ENCODE peak calls at places on chromosomes 11 and 22, in nine cellular contexts. E, J, O, W, C, U, X, Z and A are unnamed samples.

GRCh38 chr22:49365910-49366309 is 461.8 kb downstream of the BRD1 start:
- DNase-seq in E (no peak), J (no peak), O (no peak), W (no peak), C (no peak), U (no peak), X (peak), Z (no peak), A (no peak)

GRCh38 chr11:118152020-118152551 is 537 bp downstream of the SCN4B start:
- DNase-seq in E (no peak), J (no peak), O (no peak), W (peak), C (no peak), U (no peak), X (peak), Z (no peak), A (no peak)

GRCh38 chr11:123305601-123306000 is 110.6 kb upstream of the CLMP start:
- DNase-seq in E (no peak), J (no peak), O (no peak), W (no peak), C (no peak), U (no peak), X (no peak), Z (no peak), A (no peak)

GRCh38 chr11:23755769-23756168 is 741.1 kb upstream of the LUZP2 start:
- DNase-seq in E (no peak), J (no peak), O (no peak), W (no peak), C (no peak), U (no peak), X (no peak), Z (no peak), A (peak)

GRCh38 chr11:1564535-1565172 is 7.4 kb downstream of the DUSP8 start:
- DNase-seq in E (peak), J (peak), O (peak), W (peak), C (no peak), U (peak), X (peak), Z (no peak), A (peak)

GRCh38 chr11:1336836-1337646 is 27.6 kb upstream of the TOLLIP start:
- DNase-seq in E (no peak), J (no peak), O (no peak), W (no peak), C (no peak), U (peak), X (peak), Z (peak), A (no peak)

GRCh38 chr11:79018371-79018849 is 422.4 kb downstream of the TENM4 start:
- DNase-seq in E (no peak), J (peak), O (peak), W (no peak), C (no peak), U (no peak), X (no peak), Z (no peak), A (peak)

GRCh38 chr11:45145421-45146071 is 893 bp upstream of the PRDM11 start:
- DNase-seq in E (no peak), J (no peak), O (peak), W (no peak), C (no peak), U (no peak), X (peak), Z (peak), A (peak)

GRCh38 chr22:43014062-43014875 is 680 bp downstream of the PACSIN2 start:
- DNase-seq in E (no peak), J (no peak), O (no peak), W (peak), C (peak), U (peak), X (peak), Z (no peak), A (peak)

GRCh38 chr22:20972014-20972797 is 5.2 kb downstream of the AIFM3 start:
- DNase-seq in E (no peak), J (no peak), O (no peak), W (no peak), C (no peak), U (no peak), X (no peak), Z (no peak), A (no peak)

GRCh38 chr22:19802001-19802880 is 41.7 kb downstream of the TBX1 start:
- DNase-seq in E (no peak), J (no peak), O (no peak), W (no peak), C (no peak), U (no peak), X (peak), Z (no peak), A (no peak)

GRCh38 chr11:119860561-119861094 is 131.6 kb upstream of the NECTIN1 start:
- DNase-seq in E (no peak), J (no peak), O (no peak), W (no peak), C (no peak), U (peak), X (no peak), Z (no peak), A (no peak)

GRCh38 chr11:28137832-28138231 is 29.6 kb downstream of the METTL15 start:
- DNase-seq in E (no peak), J (no peak), O (no peak), W (no peak), C (no peak), U (no peak), X (no peak), Z (no peak), A (peak)

GRCh38 chr22:20176421-20177060 is 25.7 kb upstream of the CCDC188 start:
- DNase-seq in E (no peak), J (no peak), O (no peak), W (peak), C (no peak), U (no peak), X (no peak), Z (no peak), A (no peak)

GRCh38 chr11:70410276-70410675 is 11.9 kb downstream of the CTTN start:
- DNase-seq in E (no peak), J (no peak), O (no peak), W (peak), C (no peak), U (no peak), X (no peak), Z (no peak), A (no peak)